ENCODE peak calls at places on chromosome 7, in eight cellular contexts. Z is bronchial epithelial cell, B is neural crest cell, X is ovary, Y is fibroblast of pulmonary artery, T is A673, U is cardiac fibroblast, E is AG09319. N is an unnamed sample.

GRCh38 chr7:22231806-22232205 is 125.1 kb downstream of the RAPGEF5 start:
- DNase-seq in Z (peak), B (no peak), X (no peak), Y (no peak), T (no peak), U (no peak), E (no peak), N (no peak)

GRCh38 chr7:90163534-90163933 is 9.3 kb downstream of the STEAP1 start:
- DNase-seq in Z (no peak), B (no peak), X (no peak), Y (no peak), T (no peak), U (no peak), E (no peak), N (no peak)

GRCh38 chr7:127650842-127651555 is 995 bp upstream of the SND1 start:
- DNase-seq in Z (peak), B (no peak), X (peak), Y (no peak), T (no peak), U (no peak), E (no peak), N (no peak)

GRCh38 chr7:67937717-67938191 is 941.1 kb downstream of the TYW1 start:
- DNase-seq in Z (peak), B (peak), X (no peak), Y (peak), T (peak), U (peak), E (peak), N (no peak)

GRCh38 chr7:110399421-110399820 is 691.5 kb upstream of the LRRN3 start:
- DNase-seq in Z (peak), B (no peak), X (no peak), Y (no peak), T (no peak), U (peak), E (no peak), N (no peak)

GRCh38 chr7:92988051-92988450 is 129.7 kb downstream of the SAMD9 start:
- DNase-seq in Z (peak), B (no peak), X (no peak), Y (peak), T (peak), U (peak), E (peak), N (no peak)

GRCh38 chr7:27992092-27992491 is 188.5 kb downstream of the JAZF1 start:
- DNase-seq in Z (no peak), B (no peak), X (no peak), Y (no peak), T (no peak), U (no peak), E (peak), N (no peak)

GRCh38 chr7:14095233-14095950 is 105.9 kb upstream of the ETV1 start:
- DNase-seq in Z (peak), B (no peak), X (no peak), Y (no peak), T (no peak), U (peak), E (no peak), N (no peak)

GRCh38 chr7:19491821-19492452 is 216.9 kb downstream of the POLR1F start:
- DNase-seq in Z (peak), B (no peak), X (no peak), Y (peak), T (peak), U (peak), E (peak), N (no peak)

GRCh38 chr7:128911441-128912031 is 1.0 kb upstream of the KCP start:
- DNase-seq in Z (no peak), B (no peak), X (no peak), Y (no peak), T (no peak), U (no peak), E (no peak), N (peak)

GRCh38 chr7:92830532-92831110 is 5.8 kb downstream of the CDK6 start:
- DNase-seq in Z (no peak), B (no peak), X (no peak), Y (no peak), T (no peak), U (no peak), E (no peak), N (no peak)

GRCh38 chr7:3370068-3370704 is 69.1 kb downstream of the SDK1 start:
- DNase-seq in Z (no peak), B (no peak), X (no peak), Y (no peak), T (no peak), U (no peak), E (no peak), N (no peak)

GRCh38 chr7:40586197-40586596 is 451.4 kb downstream of the SUGCT start:
- DNase-seq in Z (peak), B (no peak), X (no peak), Y (peak), T (peak), U (peak), E (no peak), N (no peak)

GRCh38 chr7:122535086-122535485 is 163.8 kb downstream of the RNF133 start:
- DNase-seq in Z (peak), B (no peak), X (no peak), Y (no peak), T (no peak), U (no peak), E (no peak), N (no peak)
- TF ChIP-seq CTCF in Z (no peak), B (no peak), X (no peak), Y (no peak), T (no peak), U (no peak), E (no peak), N (no peak)

DNA sequence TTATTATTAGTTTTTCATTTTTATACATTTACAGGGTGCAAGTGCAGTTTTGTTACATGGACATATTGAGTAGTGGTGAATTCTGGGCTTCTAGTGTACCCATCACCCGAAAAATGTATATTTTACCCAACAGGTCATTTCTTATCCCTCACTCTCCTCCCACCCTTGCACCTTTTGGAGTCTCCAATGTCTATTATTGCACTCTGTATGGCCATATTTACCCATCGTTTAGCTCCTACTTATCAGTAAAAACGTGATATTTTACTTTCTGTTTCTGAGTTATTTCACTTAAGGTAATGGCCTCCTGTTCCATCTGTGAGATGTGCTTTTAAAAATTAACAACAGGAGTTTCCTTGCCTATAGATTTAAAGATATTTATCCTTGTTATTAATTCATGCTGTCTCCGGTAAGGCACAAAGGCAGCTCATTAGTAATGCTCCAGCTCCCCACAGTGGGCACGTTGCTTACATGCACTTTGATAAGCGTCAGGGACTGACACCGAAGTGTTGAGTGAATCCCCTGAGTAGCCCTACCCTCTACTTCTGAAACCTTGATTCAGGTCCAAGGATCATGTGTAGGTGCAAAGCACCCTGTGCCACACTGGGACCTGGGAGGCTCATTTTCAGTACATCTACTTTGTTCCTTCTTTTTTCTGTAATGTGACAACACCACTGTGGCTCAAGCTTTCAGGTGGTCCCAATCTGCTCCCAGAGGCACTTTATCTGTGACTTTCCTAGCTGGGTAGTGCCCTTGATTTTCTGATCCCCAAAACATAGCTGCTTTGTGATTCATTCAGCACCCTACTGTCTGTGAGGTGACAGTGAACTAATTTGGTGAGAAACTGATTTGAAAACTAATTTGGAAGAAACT is 27.3 kb downstream of the HYAL4 start:
- DNase-seq in Z (peak), B (peak), X (peak), Y (peak), T (peak), U (peak), E (peak), N (no peak)
- TF ChIP-seq CTCF in Z (peak), B (peak), X (no peak), Y (peak), T (peak), U (peak), E (peak), N (peak)

GRCh38 chr7:73612598-73613269 is 11.6 kb downstream of the MLXIPL start:
- DNase-seq in Z (peak), B (no peak), X (no peak), Y (peak), T (peak), U (peak), E (no peak), N (no peak)

GRCh38 chr7:73611017-73611555 is 13.2 kb downstream of the MLXIPL start:
- DNase-seq in Z (no peak), B (no peak), X (no peak), Y (no peak), T (no peak), U (no peak), E (no peak), N (no peak)

GRCh38 chr7:73618538-73618937 is 5.8 kb downstream of the MLXIPL start:
- DNase-seq in Z (no peak), B (no peak), X (no peak), Y (no peak), T (no peak), U (no peak), E (no peak), N (no peak)

GRCh38 chr7:73613954-73614735 is 10.2 kb downstream of the MLXIPL start:
- DNase-seq in Z (no peak), B (no peak), X (no peak), Y (no peak), T (no peak), U (no peak), E (no peak), N (no peak)

DNA sequence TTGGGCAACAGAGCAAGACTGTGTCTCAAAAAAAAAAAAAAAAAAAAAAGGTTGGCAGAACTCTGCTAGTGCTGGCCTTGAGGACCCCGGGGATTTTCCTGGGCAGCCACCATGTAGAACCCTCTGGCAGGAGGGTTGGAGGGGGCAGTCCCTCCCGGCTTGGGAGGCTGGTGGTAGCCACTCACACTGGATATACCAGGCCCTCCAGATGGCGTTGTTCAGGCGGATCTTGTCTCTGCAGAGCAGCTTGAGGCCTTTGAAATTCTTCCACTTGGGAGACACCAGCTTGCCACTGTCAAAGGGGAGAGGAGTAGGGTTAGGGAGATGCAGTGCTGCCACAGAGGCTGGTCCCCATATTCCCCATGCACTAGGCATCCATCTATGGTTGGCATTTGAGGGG is 8.4 kb downstream of the MLXIPL start:
- DNase-seq in Z (no peak), B (no peak), X (no peak), Y (peak), T (peak), U (peak), E (no peak), N (no peak)
- TF ChIP-seq CTCF in Z (peak), B (no peak), X (no peak), Y (peak), T (peak), U (no peak), E (no peak), N (no peak)

GRCh38 chr7:115850774-115851173 is 179.8 kb downstream of the TFEC start:
- DNase-seq in Z (no peak), B (no peak), X (no peak), Y (no peak), T (no peak), U (no peak), E (no peak), N (no peak)

GRCh38 chr7:115851291-115851690 is 179.3 kb downstream of the TFEC start:
- DNase-seq in Z (peak), B (no peak), X (no peak), Y (peak), T (peak), U (peak), E (peak), N (no peak)
- TF ChIP-seq CTCF in Z (peak), B (peak), X (no peak), Y (peak), T (peak), U (peak), E (peak), N (no peak)

GRCh38 chr7:69602522-69602921 is 4.2 kb downstream of the AUTS2 start:
- DNase-seq in Z (no peak), B (no peak), X (no peak), Y (no peak), T (no peak), U (no peak), E (no peak), N (no peak)

GRCh38 chr7:69605070-69605469 is 6.8 kb downstream of the AUTS2 start:
- DNase-seq in Z (no peak), B (no peak), X (no peak), Y (no peak), T (no peak), U (no peak), E (no peak), N (no peak)

GRCh38 chr7:69603351-69603750 is 5.1 kb downstream of the AUTS2 start:
- DNase-seq in Z (no peak), B (no peak), X (no peak), Y (no peak), T (no peak), U (no peak), E (no peak), N (no peak)

GRCh38 chr7:69599879-69600764 is 1.8 kb downstream of the AUTS2 start:
- DNase-seq in Z (no peak), B (no peak), X (peak), Y (no peak), T (peak), U (no peak), E (no peak), N (no peak)

DNA sequence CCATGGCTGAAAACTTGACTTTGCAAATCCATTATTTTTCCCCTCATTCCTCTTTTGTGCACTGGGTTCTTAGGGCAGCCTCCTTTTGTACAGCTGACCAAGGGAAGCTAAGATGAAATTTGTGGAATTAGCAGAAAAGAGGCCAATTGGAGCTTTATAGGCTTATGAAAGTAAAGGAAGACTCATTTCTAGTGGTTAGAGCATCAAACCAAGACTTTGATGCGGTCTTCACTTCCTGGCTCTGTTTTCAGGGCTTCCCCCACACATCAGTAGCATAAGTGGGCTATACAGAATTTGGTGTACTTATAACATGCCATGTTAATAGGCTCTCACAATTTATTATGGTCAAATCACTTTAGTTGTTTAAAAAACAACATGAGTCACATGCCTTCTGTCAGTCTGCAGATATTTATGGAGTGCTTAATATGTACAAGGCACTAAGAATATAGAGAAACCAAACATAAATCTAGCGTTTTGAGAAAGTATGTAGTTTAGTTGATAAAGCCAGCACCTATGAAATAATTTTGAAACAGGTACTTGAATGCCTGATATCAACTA is 5.7 kb downstream of the AUTS2 start:
- DNase-seq in Z (no peak), B (no peak), X (no peak), Y (no peak), T (no peak), U (no peak), E (no peak), N (no peak)
- TF ChIP-seq CTCF in Z (no peak), B (no peak), X (no peak), Y (no peak), T (no peak), U (no peak), E (no peak), N (no peak)

GRCh38 chr7:101124376-101125056 is 2.4 kb upstream of the SERPINE1 start:
- DNase-seq in Z (peak), B (no peak), X (no peak), Y (peak), T (peak), U (peak), E (peak), N (no peak)

GRCh38 chr7:101127460-101128039 is 646 bp downstream of the SERPINE1 start:
- DNase-seq in Z (no peak), B (no peak), X (no peak), Y (peak), T (no peak), U (peak), E (no peak), N (no peak)

GRCh38 chr7:101128040-101128834 is 1.3 kb downstream of the SERPINE1 start:
- DNase-seq in Z (no peak), B (no peak), X (no peak), Y (peak), T (no peak), U (peak), E (no peak), N (no peak)

GRCh38 chr7:101125989-101126650 is 784 bp upstream of the SERPINE1 start:
- DNase-seq in Z (peak), B (no peak), X (peak), Y (peak), T (no peak), U (peak), E (no peak), N (no peak)

DNA sequence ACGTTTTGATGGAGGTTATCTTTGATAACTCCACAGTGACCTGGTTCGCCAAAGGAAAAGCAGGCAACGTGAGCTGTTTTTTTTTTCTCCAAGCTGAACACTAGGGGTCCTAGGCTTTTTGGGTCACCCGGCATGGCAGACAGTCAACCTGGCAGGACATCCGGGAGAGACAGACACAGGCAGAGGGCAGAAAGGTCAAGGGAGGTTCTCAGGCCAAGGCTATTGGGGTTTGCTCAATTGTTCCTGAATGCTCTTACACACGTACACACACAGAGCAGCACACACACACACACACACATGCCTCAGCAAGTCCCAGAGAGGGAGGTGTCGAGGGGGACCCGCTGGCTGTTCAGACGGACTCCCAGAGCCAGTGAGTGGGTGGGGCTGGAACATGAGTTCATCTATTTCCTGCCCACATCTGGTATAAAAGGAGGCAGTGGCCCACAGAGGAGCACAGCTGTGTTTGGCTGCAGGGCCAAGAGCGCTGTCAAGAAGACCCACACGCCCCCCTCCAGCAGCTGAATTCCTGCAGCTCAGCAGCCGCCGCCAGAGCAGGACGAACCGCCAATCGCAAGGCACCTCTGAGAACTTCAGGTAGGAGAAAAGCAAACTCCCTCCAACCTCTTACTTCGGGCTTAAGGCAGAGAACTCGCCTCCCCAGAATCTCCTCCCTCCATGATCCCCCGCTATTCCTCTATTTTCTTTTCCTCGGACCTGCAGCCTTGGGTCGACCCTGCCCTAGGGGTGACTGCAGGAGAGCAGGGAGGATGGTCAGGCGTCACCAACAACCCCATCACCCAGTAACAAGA is at the start of gene SERPINE1:
- DNase-seq in Z (peak), B (peak), X (peak), Y (peak), T (peak), U (peak), E (peak), N (peak)
- TF ChIP-seq CTCF in Z (no peak), B (peak), X (peak), Y (peak), T (peak), U (peak), E (peak), N (peak)

GRCh38 chr7:74027124-74027682 is 770 bp upstream of the ELN start:
- DNase-seq in Z (no peak), B (no peak), X (no peak), Y (no peak), T (no peak), U (no peak), E (no peak), N (no peak)
- TF ChIP-seq CTCF in Z (no peak), B (no peak), X (no peak), Y (no peak), T (no peak), U (no peak), E (no peak), N (peak)

GRCh38 chr7:158648168-158648567 is 56.4 kb downstream of the NCAPG2 start:
- DNase-seq in Z (no peak), B (no peak), X (no peak), Y (no peak), T (no peak), U (no peak), E (no peak), N (no peak)

GRCh38 chr7:158648787-158649186 is 55.8 kb downstream of the NCAPG2 start:
- DNase-seq in Z (no peak), B (no peak), X (no peak), Y (peak), T (no peak), U (no peak), E (no peak), N (no peak)

GRCh38 chr7:158645842-158646241 is 58.2 kb upstream of the PTPRN2 start:
- DNase-seq in Z (no peak), B (no peak), X (no peak), Y (no peak), T (no peak), U (no peak), E (no peak), N (no peak)

GRCh38 chr7:158646766-158647474 is 57.7 kb downstream of the NCAPG2 start:
- DNase-seq in Z (no peak), B (peak), X (no peak), Y (peak), T (peak), U (peak), E (no peak), N (no peak)

GRCh38 chr7:158647475-158647792 is 57.2 kb downstream of the NCAPG2 start:
- DNase-seq in Z (no peak), B (no peak), X (no peak), Y (no peak), T (no peak), U (no peak), E (no peak), N (no peak)
- TF ChIP-seq CTCF in Z (no peak), B (no peak), X (no peak), Y (no peak), T (peak), U (no peak), E (no peak), N (peak)

N was measured in CD14-positive monocyte.